ENCODE peak calls at places on chromosomes 12 and 14, in eight cellular contexts. One of them, this sample, is unnamed.

GRCh38 chr12:18696971-18697602 is 40.7 kb downstream of the PLCZ1 start:
- DNase-seq in IMR-90: peak
- DNase-seq in A549: no peak
- DNase-seq in K562: peak
- DNase-seq in right lobe of liver: no peak
- DNase-seq in transverse colon: no peak
- DNase-seq in esophagus squamous epithelium: no peak
- DNase-seq in gastrocnemius medialis: no peak
- DNase-seq in this sample: no peak

GRCh38 chr12:67069451-67070306 is 199.5 kb upstream of the CAND1 start:
- DNase-seq in IMR-90: no peak
- DNase-seq in A549: peak
- DNase-seq in K562: no peak
- DNase-seq in right lobe of liver: no peak
- DNase-seq in transverse colon: peak
- DNase-seq in esophagus squamous epithelium: no peak
- DNase-seq in gastrocnemius medialis: no peak
- DNase-seq in this sample: peak

GRCh38 chr12:47412837-47413236 is 293.0 kb downstream of the RPAP3 start:
- DNase-seq in IMR-90: no peak
- DNase-seq in A549: no peak
- DNase-seq in K562: no peak
- DNase-seq in right lobe of liver: no peak
- DNase-seq in transverse colon: no peak
- DNase-seq in esophagus squamous epithelium: no peak
- DNase-seq in gastrocnemius medialis: no peak
- DNase-seq in this sample: no peak

GRCh38 chr14:69693823-69694729 is 72.9 kb upstream of the SRSF5 start:
- DNase-seq in IMR-90: no peak
- DNase-seq in A549: peak
- DNase-seq in K562: peak
- DNase-seq in right lobe of liver: no peak
- DNase-seq in transverse colon: peak
- DNase-seq in esophagus squamous epithelium: no peak
- DNase-seq in gastrocnemius medialis: no peak
- DNase-seq in this sample: no peak

GRCh38 chr14:78345346-78345745 is 175.2 kb downstream of the NRXN3 start:
- DNase-seq in IMR-90: no peak
- DNase-seq in A549: no peak
- DNase-seq in K562: no peak
- DNase-seq in right lobe of liver: no peak
- DNase-seq in transverse colon: no peak
- DNase-seq in esophagus squamous epithelium: no peak
- DNase-seq in gastrocnemius medialis: no peak
- DNase-seq in this sample: no peak

GRCh38 chr14:78836777-78837176 is 666.6 kb downstream of the NRXN3 start:
- DNase-seq in IMR-90: peak
- DNase-seq in A549: peak
- DNase-seq in K562: peak
- DNase-seq in right lobe of liver: no peak
- DNase-seq in transverse colon: peak
- DNase-seq in esophagus squamous epithelium: no peak
- DNase-seq in gastrocnemius medialis: peak
- DNase-seq in this sample: no peak

GRCh38 chr12:54425696-54426095 is 6.6 kb upstream of the ITGA5 start:
- DNase-seq in IMR-90: no peak
- DNase-seq in A549: no peak
- DNase-seq in K562: peak
- DNase-seq in right lobe of liver: no peak
- DNase-seq in transverse colon: no peak
- DNase-seq in esophagus squamous epithelium: no peak
- DNase-seq in gastrocnemius medialis: no peak
- DNase-seq in this sample: no peak

GRCh38 chr14:35821546-35822411 is 4.4 kb upstream of the BRMS1L start:
- DNase-seq in IMR-90: peak
- DNase-seq in A549: peak
- DNase-seq in K562: peak
- DNase-seq in right lobe of liver: no peak
- DNase-seq in transverse colon: no peak
- DNase-seq in esophagus squamous epithelium: no peak
- DNase-seq in gastrocnemius medialis: no peak
- DNase-seq in this sample: no peak

GRCh38 chr12:16346931-16347330 is 514 bp upstream of the MGST1 start:
- DNase-seq in IMR-90: no peak
- DNase-seq in A549: peak
- DNase-seq in K562: no peak
- DNase-seq in right lobe of liver: no peak
- DNase-seq in transverse colon: peak
- DNase-seq in esophagus squamous epithelium: no peak
- DNase-seq in gastrocnemius medialis: no peak
- DNase-seq in this sample: no peak

GRCh38 chr12:95623554-95624170 is 72.4 kb upstream of the USP44 start:
- DNase-seq in IMR-90: peak
- DNase-seq in A549: peak
- DNase-seq in K562: peak
- DNase-seq in right lobe of liver: peak
- DNase-seq in transverse colon: peak
- DNase-seq in esophagus squamous epithelium: no peak
- DNase-seq in gastrocnemius medialis: peak
- DNase-seq in this sample: peak

GRCh38 chr14:52251724-52252123 is 15.8 kb upstream of the PTGDR start:
- DNase-seq in IMR-90: no peak
- DNase-seq in A549: no peak
- DNase-seq in K562: no peak
- DNase-seq in right lobe of liver: no peak
- DNase-seq in transverse colon: no peak
- DNase-seq in esophagus squamous epithelium: no peak
- DNase-seq in gastrocnemius medialis: no peak
- DNase-seq in this sample: no peak

GRCh38 chr12:96107236-96107635 is 71.8 kb upstream of the LTA4H start:
- DNase-seq in IMR-90: no peak
- DNase-seq in A549: no peak
- DNase-seq in K562: no peak
- DNase-seq in right lobe of liver: no peak
- DNase-seq in transverse colon: no peak
- DNase-seq in esophagus squamous epithelium: no peak
- DNase-seq in gastrocnemius medialis: no peak
- DNase-seq in this sample: no peak

GRCh38 chr12:42633594-42633993 is 44.0 kb upstream of the PRICKLE1 start:
- DNase-seq in IMR-90: no peak
- DNase-seq in A549: no peak
- DNase-seq in K562: no peak
- DNase-seq in right lobe of liver: no peak
- DNase-seq in transverse colon: no peak
- DNase-seq in esophagus squamous epithelium: no peak
- DNase-seq in gastrocnemius medialis: no peak
- DNase-seq in this sample: no peak

GRCh38 chr14:70098257-70098809 is 90.4 kb downstream of the SLC8A3 start:
- DNase-seq in IMR-90: no peak
- DNase-seq in A549: no peak
- DNase-seq in K562: no peak
- DNase-seq in right lobe of liver: no peak
- DNase-seq in transverse colon: no peak
- DNase-seq in esophagus squamous epithelium: no peak
- DNase-seq in gastrocnemius medialis: no peak
- DNase-seq in this sample: no peak

GRCh38 chr12:123097521-123098084 is 53.3 kb downstream of the PITPNM2 start:
- DNase-seq in IMR-90: no peak
- DNase-seq in A549: no peak
- DNase-seq in K562: no peak
- DNase-seq in right lobe of liver: no peak
- DNase-seq in transverse colon: no peak
- DNase-seq in esophagus squamous epithelium: no peak
- DNase-seq in gastrocnemius medialis: peak
- DNase-seq in this sample: no peak

GRCh38 chr12:89280833-89281533 is 71.3 kb downstream of the DUSP6 start:
- DNase-seq in IMR-90: peak
- DNase-seq in A549: no peak
- DNase-seq in K562: no peak
- DNase-seq in right lobe of liver: no peak
- DNase-seq in transverse colon: no peak
- DNase-seq in esophagus squamous epithelium: no peak
- DNase-seq in gastrocnemius medialis: no peak
- DNase-seq in this sample: no peak

DNA sequence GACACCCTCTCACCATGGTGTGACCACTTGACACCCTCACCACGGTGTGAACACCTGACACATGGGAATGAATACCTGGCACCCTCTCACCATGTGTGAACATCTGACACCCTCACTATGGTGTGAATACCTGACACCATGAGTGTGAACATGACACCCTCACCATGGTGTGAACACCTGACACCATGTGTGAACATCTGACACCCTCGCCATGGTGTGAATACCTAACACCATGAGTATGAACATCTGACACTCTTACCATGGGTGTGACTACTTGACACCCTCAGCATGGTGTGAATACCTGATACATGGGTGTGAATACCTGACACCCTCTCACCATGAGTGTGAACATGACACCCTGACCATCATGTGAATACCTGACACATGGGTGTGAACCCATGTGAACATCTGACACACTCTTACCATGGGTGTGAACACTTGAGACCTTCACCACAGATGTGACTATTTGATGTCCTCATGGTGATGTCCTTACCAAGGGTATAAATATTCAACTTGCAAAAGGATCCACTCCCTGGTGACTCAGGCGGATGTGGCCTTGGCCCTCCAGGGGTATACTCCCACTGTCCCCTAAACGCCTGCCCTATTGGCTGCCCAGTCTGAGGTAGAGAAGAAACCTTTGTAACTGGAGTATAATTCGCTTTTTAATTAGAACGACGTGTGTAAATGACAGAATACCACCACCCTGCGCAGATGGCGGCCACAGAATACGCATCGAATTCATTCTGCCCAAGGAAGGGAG is 29.1 kb downstream of the RFLNA start:
- DNase-seq in IMR-90: peak
- DNase-seq in A549: peak
- DNase-seq in K562: no peak
- DNase-seq in right lobe of liver: no peak
- DNase-seq in transverse colon: no peak
- DNase-seq in esophagus squamous epithelium: no peak
- DNase-seq in gastrocnemius medialis: no peak
- DNase-seq in this sample: no peak
- TF ChIP-seq POLR2A in IMR-90: no peak
- TF ChIP-seq POLR2A in A549: no peak
- TF ChIP-seq POLR2A in K562: no peak
- TF ChIP-seq POLR2A in right lobe of liver: no peak
- TF ChIP-seq POLR2A in transverse colon: no peak
- TF ChIP-seq POLR2A in esophagus squamous epithelium: no peak
- TF ChIP-seq POLR2A in gastrocnemius medialis: no peak
- TF ChIP-seq POLR2A in this sample: no peak

GRCh38 chr12:11970155-11970520 is 100.6 kb upstream of the BCL2L14 start:
- DNase-seq in IMR-90: no peak
- DNase-seq in A549: no peak
- DNase-seq in K562: no peak
- DNase-seq in right lobe of liver: no peak
- DNase-seq in transverse colon: no peak
- DNase-seq in esophagus squamous epithelium: no peak
- DNase-seq in gastrocnemius medialis: no peak
- DNase-seq in this sample: no peak

GRCh38 chr12:11967356-11968040 is 103.2 kb upstream of the BCL2L14 start:
- DNase-seq in IMR-90: no peak
- DNase-seq in A549: no peak
- DNase-seq in K562: no peak
- DNase-seq in right lobe of liver: no peak
- DNase-seq in transverse colon: no peak
- DNase-seq in esophagus squamous epithelium: no peak
- DNase-seq in gastrocnemius medialis: no peak
- DNase-seq in this sample: no peak

GRCh38 chr12:11968041-11968383 is 102.7 kb upstream of the BCL2L14 start:
- DNase-seq in IMR-90: no peak
- DNase-seq in A549: no peak
- DNase-seq in K562: no peak
- DNase-seq in right lobe of liver: no peak
- DNase-seq in transverse colon: no peak
- DNase-seq in esophagus squamous epithelium: no peak
- DNase-seq in gastrocnemius medialis: no peak
- DNase-seq in this sample: no peak

GRCh38 chr12:11968516-11968915 is 102.2 kb upstream of the BCL2L14 start:
- DNase-seq in IMR-90: no peak
- DNase-seq in A549: no peak
- DNase-seq in K562: no peak
- DNase-seq in right lobe of liver: no peak
- DNase-seq in transverse colon: no peak
- DNase-seq in esophagus squamous epithelium: no peak
- DNase-seq in gastrocnemius medialis: no peak
- DNase-seq in this sample: no peak

DNA sequence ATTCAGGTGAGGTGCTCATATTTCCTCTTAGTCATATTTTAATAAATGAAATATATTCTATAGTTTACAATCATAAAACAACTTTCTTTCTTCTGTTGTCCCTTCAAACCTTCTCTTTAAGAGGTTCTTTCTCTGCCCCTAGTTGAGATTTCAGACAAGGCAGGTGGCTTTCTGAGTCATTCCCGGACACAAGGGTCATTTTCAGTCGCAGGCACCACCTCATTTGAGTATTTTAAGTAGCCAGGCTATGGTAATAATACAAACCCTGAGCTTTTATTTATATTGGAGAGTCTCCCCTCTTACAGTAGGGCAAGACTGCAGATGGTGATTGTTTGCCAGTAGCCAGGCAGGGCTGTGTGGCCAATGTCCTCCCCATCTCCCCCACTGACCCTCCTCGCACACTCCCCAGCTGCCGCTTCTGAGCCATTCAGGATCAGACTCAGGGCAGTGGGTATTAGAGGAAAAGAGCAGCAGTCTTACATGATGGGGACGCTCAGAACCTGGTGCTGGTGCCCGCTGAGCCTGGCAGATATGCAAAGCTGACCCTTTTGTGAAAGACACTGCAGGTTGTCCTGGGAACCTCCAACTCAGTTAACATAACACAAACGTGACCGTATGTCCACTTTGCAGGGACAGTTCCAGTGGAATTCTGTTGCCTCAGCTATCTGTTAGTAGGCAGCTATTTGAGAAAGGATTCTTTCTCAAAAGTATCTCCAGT is 101.1 kb upstream of the BCL2L14 start:
- DNase-seq in IMR-90: no peak
- DNase-seq in A549: no peak
- DNase-seq in K562: no peak
- DNase-seq in right lobe of liver: no peak
- DNase-seq in transverse colon: no peak
- DNase-seq in esophagus squamous epithelium: no peak
- DNase-seq in gastrocnemius medialis: no peak
- DNase-seq in this sample: no peak
- H3K4me3 ChIP-seq in IMR-90: no peak
- H3K4me3 ChIP-seq in A549: no peak
- H3K4me3 ChIP-seq in K562: no peak
- H3K4me3 ChIP-seq in right lobe of liver: no peak
- H3K4me3 ChIP-seq in transverse colon: no peak
- H3K4me3 ChIP-seq in esophagus squamous epithelium: no peak
- H3K4me3 ChIP-seq in gastrocnemius medialis: no peak
- H3K4me3 ChIP-seq in this sample: no peak

GRCh38 chr12:129193263-129193871 is 340.1 kb downstream of the GLT1D1 start:
- DNase-seq in IMR-90: no peak
- DNase-seq in A549: peak
- DNase-seq in K562: peak
- DNase-seq in right lobe of liver: no peak
- DNase-seq in transverse colon: peak
- DNase-seq in esophagus squamous epithelium: no peak
- DNase-seq in gastrocnemius medialis: no peak
- DNase-seq in this sample: no peak
- TF ChIP-seq CTCF in IMR-90: peak
- TF ChIP-seq CTCF in A549: no peak
- TF ChIP-seq CTCF in K562: peak
- TF ChIP-seq CTCF in right lobe of liver: peak
- TF ChIP-seq CTCF in transverse colon: peak
- TF ChIP-seq CTCF in esophagus squamous epithelium: peak
- TF ChIP-seq CTCF in gastrocnemius medialis: peak
- TF ChIP-seq CTCF in this sample: no peak

GRCh38 chr14:50532502-50533313 is at the start of gene MAP4K5:
- DNase-seq in IMR-90: peak
- DNase-seq in A549: peak
- DNase-seq in K562: peak
- DNase-seq in right lobe of liver: peak
- DNase-seq in transverse colon: peak
- DNase-seq in esophagus squamous epithelium: peak
- DNase-seq in gastrocnemius medialis: peak
- DNase-seq in this sample: peak
- TF ChIP-seq POLR2A in IMR-90: peak
- TF ChIP-seq POLR2A in A549: peak
- TF ChIP-seq POLR2A in K562: no peak
- TF ChIP-seq POLR2A in right lobe of liver: peak
- TF ChIP-seq POLR2A in transverse colon: peak
- TF ChIP-seq POLR2A in esophagus squamous epithelium: no peak
- TF ChIP-seq POLR2A in gastrocnemius medialis: peak
- TF ChIP-seq POLR2A in this sample: peak

This sample was measured in lower leg skin.